ENCODE peak calls at places on chromosome 5, in four cellular contexts. W is SK-N-SH, C is substantia nigra, L is tibial nerve. F is an unnamed sample.

GRCh38 chr5:107474724-107475489 is 195.8 kb downstream of the EFNA5 start:
- DNase-seq in L (no peak), W (no peak), C (no peak), F (no peak)

GRCh38 chr5:127311349-127311748 is 20.8 kb downstream of the MEGF10 start:
- DNase-seq in L (no peak), C (no peak), W (no peak), F (no peak)

GRCh38 chr5:60497706-60498500 is 202.1 kb downstream of the DEPDC1B start:
- DNase-seq in W (no peak), C (no peak), L (no peak), F (no peak)

GRCh38 chr5:151651997-151652645 is 34.6 kb downstream of the SPARC start:
- DNase-seq in W (peak), C (peak), L (peak), F (peak)

GRCh38 chr5:160923927-160924705 is 72.1 kb upstream of the ATP10B start:
- DNase-seq in L (no peak), C (no peak), W (no peak), F (no peak)

GRCh38 chr5:169626779-169627178 is 10.3 kb upstream of the DOCK2 start:
- DNase-seq in C (no peak), W (no peak), L (no peak), F (no peak)

GRCh38 chr5:44603496-44604272 is 205.1 kb upstream of the MRPS30 start:
- DNase-seq in C (no peak), W (no peak), L (no peak), F (peak)

GRCh38 chr5:30392897-30393296 is 800.6 kb upstream of the CDH6 start:
- DNase-seq in W (no peak), L (no peak), C (no peak), F (no peak)

GRCh38 chr5:1654786-1655495 is 131.2 kb upstream of the LPCAT1 start:
- DNase-seq in C (no peak), W (peak), L (no peak), F (no peak)

GRCh38 chr5:180291234-180291940 is 496 bp downstream of the MAPK9 start:
- DNase-seq in W (no peak), L (no peak), C (no peak), F (peak)

GRCh38 chr5:112390327-112390726 is 28.8 kb downstream of the EPB41L4A start:
- DNase-seq in C (no peak), W (no peak), L (no peak), F (peak)

GRCh38 chr5:32802764-32803163 is 91.6 kb downstream of the NPR3 start:
- DNase-seq in C (no peak), W (no peak), L (no peak), F (no peak)

GRCh38 chr5:23072179-23072578 is 219.0 kb upstream of the CDH12 start:
- DNase-seq in L (no peak), W (no peak), C (no peak), F (no peak)

GRCh38 chr5:111129938-111130337 is 37.8 kb downstream of the WDR36 start:
- DNase-seq in L (no peak), W (no peak), C (no peak), F (no peak)

GRCh38 chr5:103475629-103476240 is 86.9 kb downstream of the NUDT12 start:
- DNase-seq in C (no peak), L (no peak), W (peak), F (no peak)

GRCh38 chr5:153959134-153959957 is 79.4 kb downstream of the FAM114A2 start:
- DNase-seq in W (no peak), C (no peak), L (no peak), F (no peak)

GRCh38 chr5:151678146-151678545 is 8.6 kb downstream of the SPARC start:
- DNase-seq in W (no peak), C (no peak), L (no peak), F (no peak)

GRCh38 chr5:113161806-113162205 is 185.2 kb downstream of the DCP2 start:
- DNase-seq in C (no peak), W (no peak), L (no peak), F (peak)

GRCh38 chr5:38162625-38163024 is 95.7 kb upstream of the EGFLAM start:
- DNase-seq in C (no peak), W (no peak), L (no peak), F (no peak)

GRCh38 chr5:135027318-135027698 is 6.7 kb downstream of the PITX1 start:
- DNase-seq in W (no peak), L (no peak), C (no peak), F (no peak)

GRCh38 chr5:169668732-169669131 is 31.7 kb downstream of the DOCK2 start:
- DNase-seq in C (no peak), L (no peak), W (peak), F (no peak)

GRCh38 chr5:90408571-90409317 is 812 bp downstream of the CETN3 start:
- DNase-seq in W (peak), L (no peak), C (no peak), F (no peak)

GRCh38 chr5:24381861-24382460 is 262.8 kb downstream of the CDH10 start:
- DNase-seq in C (no peak), W (no peak), L (no peak), F (no peak)

GRCh38 chr5:42013561-42013960 is 88.5 kb downstream of the FBXO4 start:
- DNase-seq in C (no peak), W (no peak), L (no peak), F (no peak)

GRCh38 chr5:98768160-98769005 is 5.1 kb upstream of the RGMB start:
- DNase-seq in W (peak), C (no peak), L (no peak), F (peak)

GRCh38 chr5:111432828-111433536 is 79.4 kb downstream of the STARD4 start:
- DNase-seq in W (no peak), C (no peak), L (no peak), F (no peak)

GRCh38 chr5:39202594-39203290 is 16.6 kb downstream of the FYB1 start:
- DNase-seq in L (no peak), W (no peak), C (no peak), F (no peak)

GRCh38 chr5:135194573-135195266 is 160.7 kb upstream of the PITX1 start:
- DNase-seq in L (no peak), W (no peak), C (no peak), F (no peak)

GRCh38 chr5:164636456-164636855 is 1131.0 kb downstream of the MAT2B start:
- DNase-seq in L (no peak), C (no peak), W (peak), F (no peak)

GRCh38 chr5:104941030-104941645 is 1378.5 kb upstream of the NUDT12 start:
- DNase-seq in W (no peak), L (no peak), C (no peak), F (no peak)

GRCh38 chr5:133400831-133401351 is 211.4 kb downstream of the FSTL4 start:
- DNase-seq in L (no peak), C (no peak), W (no peak), F (no peak)

GRCh38 chr5:129904102-129904666 is at the start of gene CHSY3:
- DNase-seq in L (peak), C (peak), W (peak), F (peak)

GRCh38 chr5:76403713-76403962 is 553 bp downstream of the IQGAP2 start:
- DNase-seq in L (no peak), W (peak), C (no peak), F (no peak)

GRCh38 chr5:10343486-10343885 is 10.0 kb upstream of the MARCHF6 start:
- DNase-seq in W (no peak), L (no peak), C (no peak), F (no peak)

GRCh38 chr5:149585910-149586309 is 4.6 kb downstream of the ARHGEF37 start:
- DNase-seq in C (no peak), W (no peak), L (no peak), F (no peak)

GRCh38 chr5:149581931-149582768 is 852 bp downstream of the ARHGEF37 start:
- DNase-seq in C (no peak), L (no peak), W (no peak), F (no peak)

GRCh38 chr5:149583394-149583793 is 2.1 kb downstream of the ARHGEF37 start:
- DNase-seq in L (no peak), C (no peak), W (no peak), F (no peak)

GRCh38 chr5:149586708-149587318 is 5.5 kb downstream of the ARHGEF37 start:
- DNase-seq in L (no peak), W (peak), C (no peak), F (no peak)

GRCh38 chr5:149584106-149584505 is 2.8 kb downstream of the ARHGEF37 start:
- DNase-seq in W (no peak), C (no peak), L (no peak), F (no peak)
- H3K27ac ChIP-seq in W (no peak), C (peak), L (peak), F (no peak)

GRCh38 chr5:168342985-168343384 is 51.5 kb downstream of the WWC1 start:
- DNase-seq in W (no peak), C (no peak), L (no peak), F (no peak)
- H3K27ac ChIP-seq in W (no peak), C (no peak), L (no peak), F (no peak)

GRCh38 chr5:115456539-115456938 is 88.0 kb downstream of the FEM1C start:
- DNase-seq in L (no peak), C (no peak), W (no peak), F (no peak)

GRCh38 chr5:115457574-115457973 is 87.0 kb downstream of the FEM1C start:
- DNase-seq in L (no peak), C (no peak), W (no peak), F (no peak)

GRCh38 chr5:115456056-115456455 is 88.5 kb downstream of the FEM1C start:
- DNase-seq in L (no peak), C (no peak), W (no peak), F (no peak)

GRCh38 chr5:115459844-115460243 is 84.7 kb downstream of the FEM1C start:
- DNase-seq in C (no peak), W (no peak), L (no peak), F (no peak)

DNA sequence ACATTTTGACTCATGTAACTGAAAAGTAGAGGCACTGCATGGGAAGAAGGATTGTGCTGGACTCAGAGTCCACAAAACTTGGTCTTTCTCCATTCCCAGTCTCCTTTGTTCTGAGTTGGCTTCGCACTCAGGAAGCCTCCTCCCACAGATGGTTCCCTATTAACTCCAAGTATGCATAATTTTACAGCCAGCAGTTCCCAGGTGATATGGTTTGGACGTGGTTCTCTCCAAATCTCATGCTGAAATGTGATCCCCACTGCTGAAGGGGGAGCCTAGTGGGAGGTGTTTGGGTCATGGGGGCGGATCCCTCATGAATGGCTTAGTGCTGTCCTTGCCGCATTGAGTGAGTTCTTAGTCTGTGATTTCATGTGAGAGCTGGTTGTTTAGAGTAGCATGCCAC is 86.6 kb downstream of the FEM1C start:
- DNase-seq in L (no peak), C (no peak), W (no peak), F (no peak)
- H3K27ac ChIP-seq in L (no peak), C (no peak), W (no peak), F (no peak)

DNA sequence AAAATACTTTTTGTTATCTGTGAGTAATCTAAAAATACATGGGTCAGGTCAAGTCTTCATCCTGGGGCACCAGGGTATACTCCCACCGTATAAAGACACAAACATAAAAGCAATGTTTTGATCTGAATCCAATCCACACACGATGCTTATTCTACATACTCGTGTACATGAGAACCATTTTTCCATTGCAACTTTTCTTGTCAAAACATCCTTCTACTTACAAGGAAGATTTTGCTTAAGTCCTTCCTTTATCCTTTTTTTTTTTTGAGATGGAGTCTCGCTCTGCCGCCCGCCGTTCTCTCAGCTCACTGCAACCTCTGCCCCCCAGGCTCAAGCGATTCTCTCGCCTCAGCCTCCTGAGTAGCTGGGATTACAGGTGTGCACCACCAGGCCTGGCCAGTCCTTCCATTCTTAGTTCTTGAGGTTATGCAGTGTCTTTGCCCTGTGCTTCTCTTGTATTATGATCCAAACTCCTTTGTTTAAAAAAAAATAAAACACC is 7.5 kb downstream of the RPL37 start:
- DNase-seq in W (no peak), L (no peak), C (no peak), F (no peak)
- H3K27ac ChIP-seq in W (no peak), L (no peak), C (no peak), F (no peak)

DNA sequence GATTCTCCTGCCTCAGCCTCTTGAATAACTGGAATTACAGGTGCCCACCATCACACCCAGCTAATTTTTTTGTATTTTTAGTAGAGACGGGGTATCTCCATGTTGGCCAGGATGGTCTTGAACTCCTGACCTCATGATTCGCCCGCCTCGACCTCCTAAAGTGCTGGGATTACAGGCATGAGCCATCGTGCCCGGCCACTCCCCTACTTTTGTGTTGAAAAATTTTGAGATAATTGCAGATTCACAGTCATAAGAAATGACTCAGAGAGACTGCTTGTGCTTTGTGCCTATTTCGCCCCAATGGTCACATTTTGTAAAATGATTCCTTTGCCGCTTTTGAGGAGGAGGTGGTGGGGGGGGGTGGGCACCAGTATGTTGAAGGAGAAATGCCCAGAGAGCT is 48.1 kb upstream of the SH3PXD2B start:
- DNase-seq in W (no peak), L (no peak), C (no peak), F (no peak)
- H3K27ac ChIP-seq in W (no peak), L (no peak), C (no peak), F (no peak)

GRCh38 chr5:36744678-36745659 is 131.6 kb upstream of the NIPBL start:
- DNase-seq in L (peak), C (peak), W (peak), F (peak)
- H3K27ac ChIP-seq in L (peak), C (no peak), W (no peak), F (peak)

GRCh38 chr5:72252008-72252407 is 68.0 kb downstream of the MRPS27 start:
- DNase-seq in L (no peak), W (no peak), C (no peak), F (no peak)

GRCh38 chr5:72255237-72255636 is 64.8 kb downstream of the MRPS27 start:
- DNase-seq in C (no peak), L (no peak), W (no peak), F (no peak)

GRCh38 chr5:72252574-72253155 is 67.4 kb downstream of the MRPS27 start:
- DNase-seq in C (no peak), W (no peak), L (no peak), F (no peak)

GRCh38 chr5:72255670-72256069 is 64.4 kb downstream of the MRPS27 start:
- DNase-seq in L (no peak), W (no peak), C (no peak), F (no peak)

GRCh38 chr5:72256536-72256935 is 63.5 kb downstream of the MRPS27 start:
- DNase-seq in L (no peak), C (no peak), W (no peak), F (no peak)
- H3K27ac ChIP-seq in L (no peak), C (no peak), W (no peak), F (no peak)

F was measured in WERI-Rb-1.